ENCODE peak calls at places on chromosomes 4 and X, in nine cellular contexts. G is T-helper 9 cell, N is foreskin fibroblast, R is ureter, X is right atrium auricular region, B is thoracic aorta, S is kidney tubule cell, Y is ascending aorta, H is nephron progenitor cell. Z is an unnamed sample.

GRCh38 chr4:3107271-3108185 is 33.0 kb downstream of the HTT start:
- DNase-seq in G (no peak), N (no peak), R (no peak), X (no peak), B (no peak), S (no peak), Y (no peak), H (no peak), Z (no peak)

GRCh38 chr4:25439913-25440477 is 62.9 kb downstream of the ANAPC4 start:
- DNase-seq in G (peak), N (peak), R (peak), X (peak), B (peak), S (peak), Y (peak), H (peak), Z (peak)

GRCh38 chrX:53088136-53088974 is 5.6 kb upstream of the KANTR start:
- DNase-seq in G (peak), N (peak), R (peak), X (peak), B (no peak), S (peak), Y (peak), H (peak), Z (peak)

GRCh38 chr4:60847614-60848013 is 352.5 kb upstream of the ADGRL3 start:
- DNase-seq in G (no peak), N (no peak), R (no peak), X (no peak), B (no peak), S (no peak), Y (no peak), H (no peak), Z (no peak)

GRCh38 chrX:10174810-10175209 is 18.0 kb downstream of the CLCN4 start:
- DNase-seq in G (no peak), N (no peak), R (no peak), X (no peak), B (no peak), S (no peak), Y (no peak), H (no peak), Z (no peak)

GRCh38 chr4:107631568-107631967 is 88.5 kb downstream of the PAPSS1 start:
- DNase-seq in G (no peak), N (no peak), R (peak), X (no peak), B (peak), S (no peak), Y (no peak), H (no peak), Z (no peak)

GRCh38 chrX:19682712-19683331 is 167.5 kb upstream of the MAP3K15 start:
- DNase-seq in G (peak), N (peak), R (peak), X (peak), B (no peak), S (peak), Y (peak), H (peak), Z (peak)

GRCh38 chrX:66815227-66815626 is 176.3 kb upstream of the EDA2R start:
- DNase-seq in G (no peak), N (no peak), R (no peak), X (no peak), B (no peak), S (no peak), Y (no peak), H (no peak), Z (no peak)

GRCh38 chrX:133414399-133415275 is 652 bp downstream of the GPC4 start:
- DNase-seq in G (no peak), N (no peak), R (no peak), X (no peak), B (no peak), S (peak), Y (no peak), H (peak), Z (no peak)

GRCh38 chr4:124907881-124908280 is 195.3 kb upstream of the ANKRD50 start:
- DNase-seq in G (no peak), N (peak), R (no peak), X (no peak), B (no peak), S (no peak), Y (no peak), H (no peak), Z (no peak)

GRCh38 chr4:3201718-3202702 is 46.9 kb upstream of the MSANTD1 start:
- DNase-seq in G (peak), N (peak), R (no peak), X (no peak), B (no peak), S (peak), Y (no peak), H (no peak), Z (no peak)

GRCh38 chr4:166274136-166274761 is 401.2 kb downstream of the TLL1 start:
- DNase-seq in G (no peak), N (no peak), R (no peak), X (no peak), B (no peak), S (no peak), Y (no peak), H (no peak), Z (no peak)

GRCh38 chrX:20026278-20026677 is 35.4 kb upstream of the BCLAF3 start:
- DNase-seq in G (no peak), N (peak), R (no peak), X (no peak), B (no peak), S (peak), Y (no peak), H (no peak), Z (no peak)

GRCh38 chr4:21656832-21657231 is 291.7 kb downstream of the KCNIP4 start:
- DNase-seq in G (no peak), N (peak), R (no peak), X (no peak), B (no peak), S (peak), Y (no peak), H (no peak), Z (no peak)

GRCh38 chrX:117768861-117769604 is 347.6 kb downstream of the KLHL13 start:
- DNase-seq in G (no peak), N (no peak), R (no peak), X (no peak), B (no peak), S (no peak), Y (no peak), H (no peak), Z (no peak)

GRCh38 chrX:135625995-135626394 is 87.4 kb upstream of the CT45A1 start:
- DNase-seq in G (no peak), N (no peak), R (no peak), X (no peak), B (no peak), S (peak), Y (no peak), H (no peak), Z (no peak)

GRCh38 chr4:120007171-120007894 is 59.3 kb downstream of the MAD2L1 start:
- DNase-seq in G (no peak), N (peak), R (no peak), X (no peak), B (no peak), S (peak), Y (no peak), H (no peak), Z (no peak)